ENCODE peak calls at places on chromosomes 12 and 14, in five cellular contexts. One of them, this sample, is unnamed.
A peak's percentile ranks its signal among the peaks of the same experiment; 100 is the strongest.

GRCh38 chr12:41932470-41932991 is 212.1 kb downstream of the GXYLT1 start:
- DNase-seq in T-cell: peak; percentile 6
- DNase-seq in activated T-helper 1 cell treated with anti-CD3 and anti-CD28 coated beads, Interleukin-12 subunit alpha, Interleukin-12 subunit beta, Interleukin-2, Interleukin-4 antibody, amounts not matched to agents 30 ng/mL and 10 ng/mL and 1 ng/mL, durations not matched to agents 14 hours and 24 hours and 36 hours: no peak
- DNase-seq in foreskin fibroblast: no peak
- DNase-seq in dermis blood vessel endothelial cell: peak; percentile 91
- DNase-seq in this sample: peak; percentile 82

GRCh38 chr14:100142073-100143040 is 17.1 kb downstream of the DEGS2 start:
- DNase-seq in activated T-helper 1 cell treated with anti-CD3 and anti-CD28 coated beads, Interleukin-12 subunit alpha, Interleukin-12 subunit beta, Interleukin-2, Interleukin-4 antibody, amounts not matched to agents 30 ng/mL and 10 ng/mL and 1 ng/mL, durations not matched to agents 14 hours and 24 hours and 36 hours: no peak
- DNase-seq in foreskin fibroblast: no peak
- DNase-seq in dermis blood vessel endothelial cell: peak; percentile 91
- DNase-seq in T-cell: no peak
- DNase-seq in this sample: no peak

GRCh38 chr14:24397639-24398297 is 1.0 kb upstream of the NYNRIN start:
- DNase-seq in foreskin fibroblast: no peak
- DNase-seq in T-cell: no peak
- DNase-seq in activated T-helper 1 cell treated with anti-CD3 and anti-CD28 coated beads, Interleukin-12 subunit alpha, Interleukin-12 subunit beta, Interleukin-2, Interleukin-4 antibody, amounts not matched to agents 30 ng/mL and 10 ng/mL and 1 ng/mL, durations not matched to agents 14 hours and 24 hours and 36 hours: no peak
- DNase-seq in dermis blood vessel endothelial cell: no peak
- DNase-seq in this sample: peak; percentile 7

GRCh38 chr12:17928708-17929366 is 161.2 kb downstream of the RERGL start:
- DNase-seq in T-cell: no peak
- DNase-seq in foreskin fibroblast: peak; percentile 42
- DNase-seq in dermis blood vessel endothelial cell: peak; percentile 92
- DNase-seq in activated T-helper 1 cell treated with anti-CD3 and anti-CD28 coated beads, Interleukin-12 subunit alpha, Interleukin-12 subunit beta, Interleukin-2, Interleukin-4 antibody, amounts not matched to agents 30 ng/mL and 10 ng/mL and 1 ng/mL, durations not matched to agents 14 hours and 24 hours and 36 hours: no peak
- DNase-seq in this sample: no peak

GRCh38 chr12:42846782-42847181 is 257.2 kb upstream of the PRICKLE1 start:
- DNase-seq in dermis blood vessel endothelial cell: no peak
- DNase-seq in activated T-helper 1 cell treated with anti-CD3 and anti-CD28 coated beads, Interleukin-12 subunit alpha, Interleukin-12 subunit beta, Interleukin-2, Interleukin-4 antibody, amounts not matched to agents 30 ng/mL and 10 ng/mL and 1 ng/mL, durations not matched to agents 14 hours and 24 hours and 36 hours: no peak
- DNase-seq in T-cell: no peak
- DNase-seq in foreskin fibroblast: peak; percentile 17
- DNase-seq in this sample: no peak

GRCh38 chr12:11724888-11725310 is 75.4 kb downstream of the ETV6 start:
- DNase-seq in foreskin fibroblast: peak; percentile 56
- DNase-seq in activated T-helper 1 cell treated with anti-CD3 and anti-CD28 coated beads, Interleukin-12 subunit alpha, Interleukin-12 subunit beta, Interleukin-2, Interleukin-4 antibody, amounts not matched to agents 30 ng/mL and 10 ng/mL and 1 ng/mL, durations not matched to agents 14 hours and 24 hours and 36 hours: no peak
- DNase-seq in T-cell: no peak
- DNase-seq in dermis blood vessel endothelial cell: peak; percentile 65
- DNase-seq in this sample: no peak

GRCh38 chr12:103441437-103442186 is 54.2 kb downstream of the C12orf42 start:
- DNase-seq in foreskin fibroblast: no peak
- DNase-seq in T-cell: peak; percentile 62
- DNase-seq in dermis blood vessel endothelial cell: no peak
- DNase-seq in activated T-helper 1 cell treated with anti-CD3 and anti-CD28 coated beads, Interleukin-12 subunit alpha, Interleukin-12 subunit beta, Interleukin-2, Interleukin-4 antibody, amounts not matched to agents 30 ng/mL and 10 ng/mL and 1 ng/mL, durations not matched to agents 14 hours and 24 hours and 36 hours: peak; percentile 57
- DNase-seq in this sample: peak; percentile 39

GRCh38 chr12:82627799-82628198 is 58.9 kb upstream of the TMTC2 start:
- DNase-seq in foreskin fibroblast: peak; percentile 6
- DNase-seq in activated T-helper 1 cell treated with anti-CD3 and anti-CD28 coated beads, Interleukin-12 subunit alpha, Interleukin-12 subunit beta, Interleukin-2, Interleukin-4 antibody, amounts not matched to agents 30 ng/mL and 10 ng/mL and 1 ng/mL, durations not matched to agents 14 hours and 24 hours and 36 hours: no peak
- DNase-seq in T-cell: no peak
- DNase-seq in dermis blood vessel endothelial cell: peak; percentile 38
- DNase-seq in this sample: no peak

GRCh38 chr14:69587389-69587788 is 12.7 kb upstream of the CCDC177 start:
- DNase-seq in activated T-helper 1 cell treated with anti-CD3 and anti-CD28 coated beads, Interleukin-12 subunit alpha, Interleukin-12 subunit beta, Interleukin-2, Interleukin-4 antibody, amounts not matched to agents 30 ng/mL and 10 ng/mL and 1 ng/mL, durations not matched to agents 14 hours and 24 hours and 36 hours: no peak
- DNase-seq in foreskin fibroblast: no peak
- DNase-seq in T-cell: no peak
- DNase-seq in dermis blood vessel endothelial cell: no peak
- DNase-seq in this sample: no peak